ENCODE peak calls at places on chromosomes 7 and 10, in four cellular contexts. N is GM12892, M is H1, U is HepG2. P is an unnamed sample.

GRCh38 chr10:13099144-13099665 is 758 bp upstream of the OPTN start:
- DNase-seq in N (peak; percentile 46), U (peak; percentile 38), M (peak; percentile 71), P (no peak)

GRCh38 chr7:121395494-121395960 is 581 bp downstream of the FAM3C start:
- DNase-seq in N (peak; percentile 37), U (peak; percentile 7), M (no peak), P (no peak)

GRCh38 chr7:25964483-25964961 is 187.5 kb upstream of the NFE2L3 start:
- DNase-seq in N (no peak), M (no peak), U (no peak), P (no peak)

GRCh38 chr10:99358101-99358500 is 28.9 kb downstream of the CNNM1 start:
- DNase-seq in M (no peak), N (no peak), U (peak; percentile 71), P (no peak)

GRCh38 chr10:44053391-44053790 is 331.5 kb downstream of the CXCL12 start:
- DNase-seq in M (no peak), U (no peak), N (no peak), P (no peak)

GRCh38 chr10:68471063-68471585 is 649 bp downstream of the DNA2 start:
- DNase-seq in N (no peak), M (no peak), U (no peak), P (peak; percentile 10)

GRCh38 chr7:1227071-1227804 is 5.4 kb upstream of the UNCX start:
- DNase-seq in U (no peak), N (no peak), M (peak; percentile 70), P (no peak)

GRCh38 chr7:92790987-92791386 is 45.4 kb downstream of the CDK6 start:
- DNase-seq in M (no peak), N (no peak), U (no peak), P (no peak)

GRCh38 chr10:77578583-77579227 is 58.9 kb downstream of the KCNMA1 start:
- DNase-seq in U (no peak), N (no peak), M (no peak), P (no peak)

GRCh38 chr10:131587976-131588680 is 276.6 kb upstream of the TCERG1L start:
- DNase-seq in M (no peak), U (no peak), N (no peak), P (no peak)

GRCh38 chr7:24851791-24852190 is 94.5 kb upstream of the GSDME start:
- DNase-seq in N (no peak), U (peak; percentile 61), M (no peak), P (no peak)

GRCh38 chr7:42020067-42020466 is 216.9 kb downstream of the GLI3 start:
- DNase-seq in N (no peak), U (no peak), M (no peak), P (no peak)

GRCh38 chr10:76252733-76253132 is 821.3 kb downstream of the LRMDA start:
- DNase-seq in U (no peak), N (no peak), M (no peak), P (no peak)

GRCh38 chr10:11993834-11994468 is 48.7 kb downstream of the UPF2 start:
- DNase-seq in M (no peak), U (no peak), N (no peak), P (no peak)

GRCh38 chr7:28626629-28627262 is 214.4 kb downstream of the CREB5 start:
- DNase-seq in M (peak; percentile 81), N (no peak), U (peak; percentile 25), P (peak; percentile 16)

GRCh38 chr10:86730227-86730626 is 26.2 kb upstream of the BMPR1A start:
- DNase-seq in M (no peak), U (peak; percentile 47), N (no peak), P (no peak)

GRCh38 chr10:103626178-103626577 is 132.7 kb downstream of the NEURL1 start:
- DNase-seq in N (no peak), M (no peak), U (no peak), P (no peak)
- TF ChIP-seq POLR2A in N (no peak), M (no peak), U (no peak), P (no peak)

DNA sequence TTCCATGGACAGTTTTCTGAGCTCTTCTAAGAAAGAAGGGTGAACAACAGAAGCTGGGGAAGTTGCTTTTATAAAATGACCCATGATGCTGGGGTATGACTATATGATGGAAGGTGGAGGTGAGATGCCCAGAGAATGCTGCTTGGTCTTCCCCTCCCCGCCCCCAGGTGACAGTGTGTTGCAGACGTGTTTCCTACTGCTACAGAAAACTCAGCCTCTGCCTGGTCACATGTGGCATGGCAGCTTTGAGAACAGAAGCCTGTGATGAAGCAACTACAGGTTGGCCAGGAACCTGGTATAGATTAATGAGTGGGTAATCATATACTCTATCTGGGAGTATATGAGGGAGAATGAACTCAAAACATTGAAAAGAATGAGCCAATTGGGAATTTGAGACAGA is 67.1 kb downstream of the MTURN start:
- DNase-seq in U (no peak), N (no peak), M (no peak), P (no peak)
- TF ChIP-seq TAF1 in U (no peak), N (no peak), M (no peak), P (no peak)

GRCh38 chr10:55750458-55750857 is 610.6 kb downstream of the ZWINT start:
- DNase-seq in M (no peak), U (no peak), N (no peak), P (no peak)
- TF ChIP-seq POLR2A in M (no peak), U (no peak), N (no peak), P (no peak)

DNA sequence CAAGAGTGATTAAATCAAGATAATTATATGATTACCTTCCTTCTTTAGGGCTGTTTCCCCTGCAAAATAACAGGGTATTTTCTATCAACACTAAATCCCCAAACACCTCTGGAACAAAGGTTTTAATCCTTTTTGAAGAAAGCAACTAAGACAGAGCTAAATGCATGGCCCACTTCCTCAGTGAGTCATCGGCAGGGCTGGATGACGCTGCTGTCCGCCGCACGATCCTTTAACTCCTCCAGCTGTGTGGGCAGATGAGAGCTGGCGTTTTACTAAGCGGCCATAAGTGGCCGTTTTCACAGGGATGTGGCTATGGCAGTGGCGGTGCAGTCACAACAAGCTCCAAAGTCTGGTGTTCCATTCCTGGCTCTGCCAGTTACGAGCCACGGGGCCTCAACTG is 76.0 kb upstream of the C1QL3 start:
- DNase-seq in M (no peak), U (no peak), N (no peak), P (no peak)
- TF ChIP-seq TAF1 in M (no peak), U (no peak), N (no peak), P (no peak)

GRCh38 chr7:76359111-76359986 is 558 bp upstream of the YWHAG start:
- DNase-seq in M (peak; percentile 93), N (peak; percentile 88), U (peak; percentile 97), P (peak; percentile 83)
- TF ChIP-seq POLR2A in M (peak; percentile 26), N (no peak), U (peak; percentile 70), P (no peak)

P was measured in GM12891.